ENCODE peak calls at places on chromosomes 6 and 20, in five cellular contexts. W, G, C, E and M are unnamed samples.

GRCh38 chr6:168101201-168102092 is 22.4 kb upstream of the FRMD1 start:
- DNase-seq in G (no peak), W (no peak), E (no peak), C (no peak), M (no peak)

GRCh38 chr6:88380618-88381288 is 214.6 kb upstream of the CNR1 start:
- DNase-seq in E (no peak), G (no peak), C (no peak), W (no peak), M (no peak)

GRCh38 chr20:20711413-20711812 is 1.0 kb downstream of the RALGAPA2 start:
- DNase-seq in C (no peak), G (no peak), W (no peak), E (no peak), M (peak)

GRCh38 chr6:7129784-7130569 is 22.2 kb downstream of the RREB1 start:
- DNase-seq in G (no peak), C (no peak), E (no peak), W (no peak), M (peak)

GRCh38 chr6:78465042-78465634 is 402.2 kb upstream of the IRAK1BP1 start:
- DNase-seq in G (no peak), W (no peak), C (no peak), E (no peak), M (no peak)

GRCh38 chr6:10300071-10300470 is 114.8 kb downstream of the TFAP2A start:
- DNase-seq in G (no peak), C (peak), E (no peak), W (no peak), M (no peak)

GRCh38 chr6:108737594-108738546 is 110.4 kb upstream of the ARMC2 start:
- DNase-seq in C (peak), G (no peak), E (no peak), W (peak), M (peak)

GRCh38 chr6:47352169-47352568 is 42.5 kb upstream of the TNFRSF21 start:
- DNase-seq in W (no peak), G (no peak), E (no peak), C (no peak), M (no peak)

GRCh38 chr6:158233214-158233795 is 65.2 kb downstream of the GTF2H5 start:
- DNase-seq in W (no peak), E (no peak), G (no peak), C (no peak), M (peak)

GRCh38 chr6:83827050-83827449 is 26.1 kb upstream of the RIPPLY2 start:
- DNase-seq in G (no peak), C (no peak), E (no peak), W (no peak), M (no peak)

GRCh38 chr6:133447924-133448323 is 206.8 kb downstream of the EYA4 start:
- DNase-seq in E (no peak), W (no peak), G (no peak), C (no peak), M (peak)

GRCh38 chr20:973785-974194 is 28.3 kb downstream of the RSPO4 start:
- DNase-seq in E (no peak), G (peak), C (peak), W (peak), M (peak)

GRCh38 chr20:43870484-43870883 is 44.2 kb upstream of the TOX2 start:
- DNase-seq in E (no peak), W (no peak), C (no peak), G (no peak), M (no peak)

GRCh38 chr6:3382399-3383279 is 74.2 kb downstream of the SLC22A23 start:
- DNase-seq in C (peak), W (no peak), E (no peak), G (no peak), M (no peak)

GRCh38 chr6:155693573-155694428 is 238.2 kb upstream of the NOX3 start:
- DNase-seq in C (no peak), W (no peak), E (no peak), G (no peak), M (no peak)

GRCh38 chr20:25864986-25865714 is 168.5 kb upstream of the ZNF337 start:
- DNase-seq in C (no peak), G (no peak), E (no peak), W (no peak), M (no peak)

GRCh38 chr6:47283993-47284392 is 25.7 kb downstream of the TNFRSF21 start:
- DNase-seq in W (no peak), E (no peak), G (no peak), C (no peak), M (no peak)

GRCh38 chr20:43798591-43799149 is 71.9 kb upstream of the GTSF1L start:
- DNase-seq in G (no peak), C (no peak), W (no peak), E (no peak), M (no peak)

GRCh38 chr6:90790058-90790457 is 203.2 kb upstream of the MAP3K7 start:
- DNase-seq in E (no peak), C (no peak), W (no peak), G (no peak), M (no peak)

GRCh38 chr6:55260181-55260580 is 67.1 kb upstream of the GFRAL start:
- DNase-seq in C (no peak), G (no peak), W (no peak), E (no peak), M (no peak)

GRCh38 chr6:72218125-72218524 is 331.8 kb downstream of the RIMS1 start:
- DNase-seq in W (peak), C (peak), G (no peak), E (peak), M (peak)

GRCh38 chr20:32945710-32946221 is 58.5 kb downstream of the SUN5 start:
- DNase-seq in W (peak), G (no peak), C (peak), E (no peak), M (peak)

GRCh38 chr20:38023181-38024085 is 9.8 kb downstream of the TTI1 start:
- DNase-seq in E (no peak), W (no peak), C (no peak), G (no peak), M (no peak)

GRCh38 chr6:43481075-43481474 is 3.7 kb downstream of the TJAP1 start:
- DNase-seq in W (no peak), E (no peak), G (no peak), C (no peak), M (peak)

GRCh38 chr20:46701986-46702385 is 7.5 kb upstream of the SLC2A10 start:
- DNase-seq in W (no peak), G (no peak), E (no peak), C (no peak), M (no peak)

GRCh38 chr6:81806793-81807565 is 54.5 kb upstream of the TENT5A start:
- DNase-seq in W (no peak), C (no peak), E (no peak), G (no peak), M (no peak)

GRCh38 chr6:156379946-156380707 is 397.1 kb upstream of the ARID1B start:
- DNase-seq in W (peak), C (peak), G (no peak), E (no peak), M (no peak)

GRCh38 chr20:14612389-14612788 is 275.0 kb upstream of the FLRT3 start:
- DNase-seq in C (no peak), G (no peak), W (no peak), E (no peak), M (peak)

GRCh38 chr6:143536461-143536865 is 24.9 kb upstream of the FUCA2 start:
- DNase-seq in W (no peak), E (no peak), C (no peak), G (no peak), M (peak)

GRCh38 chr20:9920908-9921307 is 82.0 kb upstream of the PAK5 start:
- DNase-seq in E (no peak), C (no peak), G (no peak), W (no peak), M (no peak)

GRCh38 chr20:10762216-10762615 is 88.4 kb upstream of the JAG1 start:
- DNase-seq in W (no peak), G (no peak), C (no peak), E (no peak), M (no peak)

GRCh38 chr20:25514747-25515340 is 70.5 kb downstream of the NINL start:
- DNase-seq in E (no peak), G (no peak), W (no peak), C (no peak), M (no peak)

GRCh38 chr20:38435555-38435939 is 419 bp upstream of the SNHG17 start:
- DNase-seq in C (no peak), W (no peak), G (no peak), E (no peak), M (no peak)

GRCh38 chr6:87322304-87323212 is at the start of gene SMIM8:
- DNase-seq in G (peak), C (peak), E (peak), W (peak), M (peak)
- TF ChIP-seq POLR2A in G (peak), C (peak), E (peak), W (peak), M (peak)

GRCh38 chr6:137903933-137904821 is 37.1 kb downstream of the TNFAIP3 start:
- DNase-seq in W (no peak), C (peak), E (no peak), G (no peak), M (peak)
- TF ChIP-seq MAX in W (no peak), C (no peak), E (no peak), G (no peak), M (no peak)

GRCh38 chr6:21151178-21151956 is 442.2 kb upstream of the SOX4 start:
- DNase-seq in E (no peak), G (no peak), W (no peak), C (no peak), M (no peak)
- TF ChIP-seq POLR2A in E (no peak), G (no peak), W (no peak), C (no peak), M (no peak)

GRCh38 chr6:117483645-117484016 is 1.2 kb downstream of the DCBLD1 start:
- DNase-seq in E (no peak), W (no peak), C (no peak), G (no peak), M (peak)
- TF ChIP-seq MAX in E (no peak), W (no peak), C (peak), G (no peak), M (peak)